ENCODE peak calls at places on chromosomes 5 and 9, in four cellular contexts. P is HCT116, X is trophoblast cell, Z is fibroblast of lung. Q is an unnamed sample.

GRCh38 chr5:57989378-57989777 is 470.5 kb downstream of the PLK2 start:
- DNase-seq in P (no peak), X (no peak), Z (no peak), Q (peak; percentile 41)

GRCh38 chr9:303502-303901 is 88.8 kb downstream of the DOCK8 start:
- DNase-seq in P (no peak), X (no peak), Z (no peak), Q (no peak)

GRCh38 chr5:157599565-157599964 is 24.0 kb upstream of the ADAM19 start:
- DNase-seq in P (no peak), X (no peak), Z (no peak), Q (no peak)

GRCh38 chr5:74766887-74767578 is at the start of the genes GFM2 and NSA2:
- DNase-seq in P (peak; percentile 91), X (peak; percentile 94), Z (peak; percentile 95), Q (peak; percentile 97)

GRCh38 chr9:15935661-15936315 is 382.9 kb downstream of the CCDC171 start:
- DNase-seq in P (no peak), X (no peak), Z (peak; percentile 44), Q (peak; percentile 35)

GRCh38 chr5:134131578-134132350 is 17.3 kb downstream of the TCF7 start:
- DNase-seq in P (no peak), X (no peak), Z (no peak), Q (no peak)

GRCh38 chr5:34735436-34736426 is 79.6 kb downstream of the RAI14 start:
- DNase-seq in P (no peak), X (peak; percentile 85), Z (peak; percentile 97), Q (peak; percentile 82)

GRCh38 chr5:446066-446725 is 3.2 kb downstream of the EXOC3 start:
- DNase-seq in P (no peak), X (peak; percentile 33), Z (no peak), Q (no peak)

GRCh38 chr5:173004447-173004846 is 20.9 kb downstream of the ATP6V0E1 start:
- DNase-seq in P (no peak), X (no peak), Z (no peak), Q (no peak)

GRCh38 chr5:87551807-87552377 is 139.2 kb upstream of the CCNH start:
- DNase-seq in P (no peak), X (no peak), Z (no peak), Q (no peak)

GRCh38 chr9:38235244-38235643 is 157.3 kb upstream of the ALDH1B1 start:
- DNase-seq in P (no peak), X (no peak), Z (no peak), Q (no peak)

GRCh38 chr9:33458444-33458843 is 11.1 kb upstream of the AQP3 start:
- DNase-seq in P (peak; percentile 75), X (peak; percentile 45), Z (no peak), Q (no peak)

GRCh38 chr5:86427158-86427557 is 190.6 kb upstream of the COX7C start:
- DNase-seq in P (no peak), X (no peak), Z (no peak), Q (no peak)

GRCh38 chr5:56525117-56525516 is 290.2 kb upstream of the MAP3K1 start:
- DNase-seq in P (no peak), X (no peak), Z (peak; percentile 24), Q (no peak)

GRCh38 chr9:91534374-91534773 is 110.7 kb upstream of the NFIL3 start:
- DNase-seq in P (no peak), X (no peak), Z (no peak), Q (peak; percentile 49)

GRCh38 chr9:70398145-70398556 is 16.3 kb downstream of the KLF9 start:
- DNase-seq in P (no peak), X (no peak), Z (no peak), Q (no peak)

GRCh38 chr9:86200599-86201162 is 58.8 kb downstream of the C9orf153 start:
- DNase-seq in P (no peak), X (no peak), Z (no peak), Q (no peak)

GRCh38 chr9:109861499-109861898 is 81.5 kb downstream of the PALM2AKAP2 start:
- DNase-seq in P (no peak), X (no peak), Z (peak; percentile 73), Q (peak; percentile 64)

GRCh38 chr5:129631946-129632345 is 115.9 kb upstream of the MINAR2 start:
- DNase-seq in P (no peak), X (no peak), Z (peak; percentile 2), Q (no peak)

GRCh38 chr9:120783611-120784047 is 9.6 kb downstream of the FBXW2 start:
- DNase-seq in P (no peak), X (no peak), Z (peak; percentile 45), Q (peak; percentile 86)

GRCh38 chr5:125612356-125613149 is 810.7 kb upstream of the GRAMD2B start:
- DNase-seq in P (no peak), X (no peak), Z (no peak), Q (no peak)

GRCh38 chr5:170633235-170634041 is 129.6 kb downstream of the KCNIP1 start:
- DNase-seq in P (peak; percentile 50), X (peak; percentile 11), Z (peak; percentile 89), Q (peak; percentile 82)

GRCh38 chr5:15577132-15577531 is 77.2 kb downstream of the FBXL7 start:
- DNase-seq in P (no peak), X (no peak), Z (no peak), Q (no peak)

GRCh38 chr9:4984171-4984570 is 901 bp upstream of the JAK2 start:
- DNase-seq in P (peak; percentile 19), X (no peak), Z (no peak), Q (peak; percentile 78)

GRCh38 chr5:55544341-55544740 is 9.6 kb upstream of the PLPP1 start:
- DNase-seq in P (no peak), X (no peak), Z (no peak), Q (peak; percentile 81)

GRCh38 chr5:159911349-159911748 is 4.9 kb upstream of the ADRA1B start:
- DNase-seq in P (no peak), X (no peak), Z (no peak), Q (no peak)

GRCh38 chr9:137148661-137149060 is 9.7 kb downstream of the GRIN1 start:
- DNase-seq in P (no peak), X (no peak), Z (no peak), Q (no peak)

GRCh38 chr5:108339220-108339619 is 42.7 kb downstream of the FBXL17 start:
- DNase-seq in P (no peak), X (no peak), Z (no peak), Q (peak; percentile 5)

GRCh38 chr5:72106922-72107873 is at the start of gene MAP1B:
- DNase-seq in P (no peak), X (no peak), Z (peak; percentile 58), Q (peak; percentile 73)

GRCh38 chr5:129382921-129383672 is 77.0 kb upstream of the ADAMTS19 start:
- DNase-seq in P (no peak), X (no peak), Z (peak; percentile 3), Q (no peak)

GRCh38 chr5:33937700-33938506 is 1.7 kb downstream of the RXFP3 start:
- DNase-seq in P (no peak), X (no peak), Z (no peak), Q (no peak)

GRCh38 chr9:127455299-127455992 is 4.1 kb downstream of the LRSAM1 start:
- DNase-seq in P (no peak), X (no peak), Z (no peak), Q (peak; percentile 28)

GRCh38 chr9:7394007-7394774 is 405.4 kb downstream of the DMAC1 start:
- DNase-seq in P (no peak), X (no peak), Z (no peak), Q (no peak)

GRCh38 chr5:88677502-88677901 is 205.5 kb downstream of the MEF2C start:
- DNase-seq in P (no peak), X (no peak), Z (no peak), Q (no peak)

GRCh38 chr5:88677943-88678779 is 204.8 kb downstream of the MEF2C start:
- DNase-seq in P (no peak), X (no peak), Z (no peak), Q (no peak)

GRCh38 chr5:88675159-88675757 is 207.7 kb downstream of the MEF2C start:
- DNase-seq in P (no peak), X (no peak), Z (no peak), Q (no peak)

GRCh38 chr5:88675758-88676636 is 207.0 kb downstream of the MEF2C start:
- DNase-seq in P (peak; percentile 34), X (no peak), Z (peak; percentile 53), Q (peak; percentile 63)

DNA sequence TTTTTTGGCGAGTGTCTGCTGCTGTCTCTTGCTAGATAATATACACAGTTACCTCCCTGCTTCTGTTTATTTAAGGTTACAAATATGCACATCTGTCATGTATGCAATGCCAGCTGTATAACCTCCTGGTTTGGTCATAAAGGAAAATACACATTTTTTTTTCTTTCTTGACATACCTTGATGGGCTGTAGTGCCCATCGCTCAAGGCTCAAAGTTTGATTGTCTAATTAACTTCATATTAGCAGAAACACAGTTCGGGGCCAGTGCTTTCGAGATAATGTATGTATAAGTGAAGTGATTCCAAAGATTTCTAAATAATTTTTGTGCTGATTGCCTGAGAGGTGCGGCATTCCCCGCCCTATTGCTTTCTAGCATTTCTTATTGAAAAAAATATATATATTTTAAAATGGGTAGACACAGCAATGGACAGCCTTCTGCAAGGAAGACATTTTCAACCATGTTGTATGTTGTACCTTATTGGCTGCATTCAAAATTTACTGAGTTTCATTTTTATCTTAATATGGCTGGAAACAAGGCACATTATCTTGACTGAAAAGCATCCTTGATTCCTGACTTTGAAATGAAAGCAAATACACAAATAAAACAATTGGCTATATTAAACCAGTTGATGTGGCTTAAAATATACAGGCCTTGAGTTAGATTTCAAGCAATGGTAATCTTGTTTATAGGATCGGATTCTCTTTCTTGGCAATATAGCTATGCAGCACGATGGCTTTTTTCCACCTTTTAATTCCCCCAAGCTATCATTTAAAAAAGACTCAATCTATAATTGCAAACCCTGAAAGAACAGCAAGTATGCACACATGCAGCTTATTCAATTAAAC is 206.1 kb downstream of the MEF2C start:
- DNase-seq in P (no peak), X (no peak), Z (no peak), Q (no peak)
- H3K79me2 ChIP-seq in P (no peaks in the 10 kb centered on the region), X (no peaks in the 10 kb centered on the region), Z (no peaks in the 10 kb centered on the region), Q (no peaks in the 10 kb centered on the region)

GRCh38 chr9:131880828-131881227 is 141.0 kb upstream of the RAPGEF1 start:
- DNase-seq in P (no peak), X (no peak), Z (no peak), Q (no peak)
- H3K4me3 ChIP-seq in P (no peak overlapping the region), X (no peak overlapping the region), Z (no peak overlapping the region), Q (no peak overlapping the region)

DNA sequence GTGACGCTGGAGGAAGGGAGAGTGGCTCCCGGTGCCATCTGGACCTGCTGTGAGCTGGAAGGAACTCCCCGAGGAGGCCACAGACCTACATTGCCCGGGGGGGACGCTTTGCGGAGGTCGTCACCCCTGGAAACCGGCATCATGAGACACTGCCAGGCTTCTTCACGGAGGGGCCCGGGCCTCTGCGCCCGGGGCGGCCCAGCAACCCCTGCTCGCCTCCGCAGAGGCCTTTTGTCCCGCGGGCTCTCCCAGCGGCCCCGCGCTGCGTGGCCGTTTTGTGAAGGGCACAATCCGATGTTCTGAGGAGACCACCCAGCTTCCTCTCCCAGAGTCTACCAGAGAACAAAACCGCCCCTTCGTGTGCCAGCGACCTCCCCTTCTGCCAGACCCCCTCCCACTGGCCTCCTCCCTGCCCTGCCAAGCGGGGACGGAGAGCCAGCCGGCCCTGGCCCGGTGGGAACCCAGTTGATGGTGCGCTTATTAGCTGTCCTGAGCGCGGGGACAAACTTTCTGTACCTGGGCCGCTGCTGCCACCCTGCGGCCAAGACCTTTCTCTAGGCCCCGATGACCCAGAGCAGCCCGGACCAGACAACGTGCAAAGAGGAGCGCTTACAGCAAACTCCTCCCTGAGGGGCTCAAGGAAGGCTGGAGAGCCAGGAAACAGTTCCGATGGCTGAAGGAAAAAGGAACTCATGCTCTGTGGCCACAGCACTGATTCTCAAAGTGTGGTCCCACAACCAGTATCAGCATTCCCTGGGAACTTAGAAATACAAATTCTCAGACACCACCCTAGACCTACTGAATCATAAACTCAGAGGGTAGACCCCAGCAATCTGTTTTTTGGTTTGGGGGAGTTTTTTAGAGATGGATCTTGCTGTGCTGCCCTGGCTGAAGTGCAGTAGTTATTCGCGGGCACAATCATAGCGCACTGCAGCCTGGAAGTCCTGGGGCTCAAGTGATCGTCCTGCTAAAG is 86.7 kb downstream of the SLC1A3 start:
- DNase-seq in P (peak; percentile 51), X (peak; percentile 78), Z (peak; percentile 74), Q (peak; percentile 86)
- H3K79me2 ChIP-seq in P (no peaks in the 10 kb centered on the region), X (peaks cover 6% of the 10 kb centered on the region), Z (no peaks in the 10 kb centered on the region), Q (no peaks in the 10 kb centered on the region)

GRCh38 chr9:36039121-36039520 is 2.4 kb downstream of the RECK start:
- DNase-seq in P (no peak), X (no peak), Z (no peak), Q (no peak)
- H3K4me3 ChIP-seq in P (no peak overlapping the region), X (no peak overlapping the region), Z (peak overlapping the region; percentile 97), Q (peak overlapping the region; percentile 93)

Q was measured in GM23248.